ENCODE peak calls at places on chromosomes 1 and 21, in five cellular contexts. C is A549, N is stomach, G is spleen, Y is heart left ventricle. A is an unnamed sample.

GRCh38 chr1:205677152-205677551 is 3.2 kb downstream of the SLC45A3 start:
- DNase-seq in Y (no peak), G (no peak), C (no peak), N (no peak), A (no peak)

GRCh38 chr1:89611721-89612120 is 21.2 kb upstream of the LRRC8C start:
- DNase-seq in C (no peak), G (no peak), N (no peak), Y (no peak), A (no peak)

GRCh38 chr1:58584082-58584895 is 7.2 kb upstream of the TACSTD2 start:
- DNase-seq in N (peak; percentile 45), Y (peak; percentile 67), G (no peak), C (peak; percentile 29), A (peak; percentile 73)

GRCh38 chr1:56378376-56379070 is 200.8 kb downstream of the PLPP3 start:
- DNase-seq in N (no peak), Y (no peak), G (no peak), C (no peak), A (peak; percentile 26)

GRCh38 chr1:25647106-25647505 is 30.5 kb downstream of the MAN1C1 start:
- DNase-seq in G (no peak), C (no peak), Y (no peak), N (no peak), A (no peak)

GRCh38 chr1:54229281-54229891 is 29.4 kb downstream of the MRPL37 start:
- DNase-seq in Y (no peak), N (no peak), G (peak; percentile 63), C (no peak), A (no peak)

GRCh38 chr1:202160377-202160940 is at the start of gene PTPN7:
- DNase-seq in C (no peak), Y (peak; percentile 81), G (peak; percentile 96), N (peak; percentile 39), A (no peak)

GRCh38 chr1:221751267-221751887 is 9.5 kb upstream of the DUSP10 start:
- DNase-seq in C (no peak), N (no peak), Y (no peak), G (no peak), A (no peak)

GRCh38 chr1:216430744-216431143 is 7.5 kb upstream of the USH2A start:
- DNase-seq in Y (no peak), C (no peak), N (no peak), G (no peak), A (no peak)

GRCh38 chr1:209590405-209590804 is 6.9 kb downstream of the CAMK1G start:
- DNase-seq in Y (no peak), G (no peak), C (no peak), N (no peak), A (no peak)

GRCh38 chr1:109482796-109483638 is 688 bp upstream of the ATXN7L2 start:
- DNase-seq in G (peak; percentile 91), C (no peak), N (no peak), Y (peak; percentile 73), A (no peak)

GRCh38 chr1:231774719-231775322 is 148.2 kb downstream of the DISC1 start:
- DNase-seq in G (no peak), C (no peak), N (no peak), Y (no peak), A (no peak)

GRCh38 chr1:228935855-228936727 is 200.8 kb downstream of the RHOU start:
- DNase-seq in Y (no peak), G (no peak), C (no peak), N (no peak), A (no peak)

GRCh38 chr1:26536521-26536920 is 7.0 kb downstream of the RPS6KA1 start:
- DNase-seq in N (no peak), Y (no peak), G (no peak), C (no peak), A (no peak)

GRCh38 chr1:103461171-103462105 is 64.1 kb upstream of the RNPC3 start:
- DNase-seq in G (no peak), Y (no peak), N (no peak), C (peak; percentile 4), A (no peak)

GRCh38 chr1:64320899-64321624 is 117.6 kb downstream of the UBE2U start:
- DNase-seq in Y (no peak), G (no peak), N (no peak), C (no peak), A (no peak)

GRCh38 chr21:28893687-28894086 is 99.0 kb downstream of the LTN1 start:
- DNase-seq in G (no peak), N (no peak), C (no peak), Y (no peak), A (no peak)

GRCh38 chr1:159015440-159015909 is 5.8 kb downstream of the IFI16 start:
- DNase-seq in N (peak; percentile 47), G (peak; percentile 85), C (no peak), Y (no peak), A (peak; percentile 13)

GRCh38 chr1:166165661-166166399 is 971 bp downstream of the FAM78B start:
- DNase-seq in C (no peak), N (no peak), Y (no peak), G (peak; percentile 76), A (peak; percentile 6)

GRCh38 chr1:205750683-205751651 is 985 bp upstream of the NUCKS1 start:
- DNase-seq in Y (no peak), C (no peak), G (no peak), N (no peak), A (no peak)

GRCh38 chr1:112317556-112317955 is 78.5 kb upstream of the CTTNBP2NL start:
- DNase-seq in N (no peak), Y (no peak), G (no peak), C (no peak), A (peak; percentile 19)

GRCh38 chr1:234212764-234213406 is 160.4 kb upstream of the COA6 start:
- DNase-seq in N (no peak), Y (no peak), C (peak; percentile 42), G (no peak), A (no peak)

GRCh38 chr1:111204211-111204883 is 3.9 kb upstream of the DENND2D start:
- DNase-seq in Y (peak; percentile 84), N (peak; percentile 83), G (peak; percentile 98), C (no peak), A (peak; percentile 55)

GRCh38 chr1:223748773-223749733 is 36.7 kb downstream of the CAPN2 start:
- DNase-seq in N (peak; percentile 78), G (peak; percentile 94), C (peak; percentile 67), Y (peak; percentile 86), A (peak; percentile 57)

GRCh38 chr21:44526096-44526997 is 13.6 kb downstream of the KRTAP10-1 start:
- DNase-seq in Y (peak; percentile 33), N (no peak), G (no peak), C (no peak), A (no peak)
- H3K9me3 ChIP-seq in Y (no peaks in the 10 kb centered on the region), N (no peaks in the 10 kb centered on the region), G (no peaks in the 10 kb centered on the region), C (no peaks in the 10 kb centered on the region), A (no peaks in the 10 kb centered on the region)

DNA sequence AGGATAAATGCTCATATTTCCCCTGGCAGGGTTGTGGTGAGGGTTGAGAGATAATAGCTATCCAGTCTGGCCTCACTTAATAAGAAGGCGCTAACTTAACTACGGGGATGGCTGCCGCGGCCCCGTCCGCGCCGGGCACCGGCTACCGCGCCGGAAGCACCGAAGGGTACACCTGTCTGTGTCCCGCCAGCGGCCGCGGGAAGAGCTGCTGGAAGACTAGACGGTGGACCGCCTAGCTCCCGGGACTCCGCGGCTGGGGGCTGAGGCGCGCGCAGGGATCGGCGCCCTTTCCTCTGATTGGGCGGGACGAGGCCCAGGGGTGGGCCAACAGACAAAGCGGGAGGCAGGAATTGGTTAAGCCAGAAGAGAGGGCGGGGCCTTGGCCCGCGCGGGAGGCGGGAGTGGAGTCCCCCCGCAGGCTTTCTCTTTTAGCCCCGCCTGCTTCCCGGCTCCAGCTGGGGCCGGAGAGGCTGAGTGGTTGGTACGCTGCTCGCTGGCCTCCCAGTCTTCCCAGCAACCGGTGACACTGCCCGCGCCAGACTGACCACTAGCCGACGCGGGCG is at the start of gene ZNF672:
- DNase-seq in Y (peak; percentile 99), N (peak; percentile 99), G (peak; percentile 99), C (peak; percentile 90), A (peak; percentile 97)
- H3K4me3 ChIP-seq in Y (peak within 1 kb of the TSS; percentile 94), N (peak within 1 kb of the TSS; percentile 57), G (peak within 1 kb of the TSS; percentile 89), C (peak within 1 kb of the TSS; percentile 88), A (peak within 1 kb of the TSS; percentile 77)

GRCh38 chr1:33332357-33332789 is 11.5 kb upstream of the A3GALT2 start:
- DNase-seq in Y (no peak), N (no peak), G (no peak), C (no peak), A (no peak)

GRCh38 chr1:33332881-33333280 is 12.0 kb upstream of the A3GALT2 start:
- DNase-seq in G (peak; percentile 20), Y (no peak), N (no peak), C (no peak), A (no peak)

GRCh38 chr1:33331444-33332356 is 10.8 kb upstream of the A3GALT2 start:
- DNase-seq in Y (no peak), G (peak; percentile 68), N (no peak), C (no peak), A (no peak)

GRCh38 chr1:33335020-33335419 is 14.1 kb upstream of the A3GALT2 start:
- DNase-seq in Y (no peak), C (no peak), N (no peak), G (peak; percentile 71), A (no peak)

GRCh38 chr1:33334081-33334552 is 13.2 kb upstream of the A3GALT2 start:
- DNase-seq in C (no peak), G (peak; percentile 77), Y (no peak), N (peak; percentile 51), A (no peak)
- TF ChIP-seq POLR2A in C (no peak), G (no peak), Y (no peak), N (no peak), A (no peak)

DNA sequence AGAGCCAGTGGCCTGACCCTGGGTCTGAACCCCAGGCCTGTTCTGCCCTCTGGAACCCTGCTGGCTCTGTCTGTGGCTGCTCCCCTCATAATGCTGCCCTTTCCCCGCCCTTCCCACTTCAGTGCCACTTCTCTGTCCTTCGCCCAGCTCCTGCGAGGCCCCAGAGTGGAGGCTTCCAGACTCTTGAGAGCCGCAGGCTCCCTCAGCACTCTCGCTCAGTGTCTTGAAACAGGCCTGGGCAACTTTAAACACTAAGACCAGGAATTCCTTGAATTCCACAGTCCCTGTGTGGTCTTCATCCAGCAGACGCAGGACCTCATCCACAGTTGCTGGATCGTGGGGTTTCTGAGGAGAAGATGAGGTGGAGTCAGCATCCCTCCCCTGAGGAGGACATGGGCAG is 3.5 kb downstream of the CRNN start:
- DNase-seq in Y (no peak), G (no peak), C (no peak), N (no peak), A (no peak)
- H3K9me3 ChIP-seq in Y (no peaks in the 10 kb centered on the region), G (no peaks in the 10 kb centered on the region), C (no peaks in the 10 kb centered on the region), N (no peaks in the 10 kb centered on the region), A (no peaks in the 10 kb centered on the region)

GRCh38 chr1:87956072-87956471 is 627.4 kb downstream of the LMO4 start:
- DNase-seq in N (no peak), Y (peak; percentile 49), G (no peak), C (peak; percentile 37), A (no peak)
- H3K4me3 ChIP-seq in N (no peak overlapping the region), Y (no peak overlapping the region), G (no peak overlapping the region), C (no peak overlapping the region), A (no peak overlapping the region)

GRCh38 chr21:25582888-25583287 is 24.4 kb downstream of the MRPL39 start:
- DNase-seq in Y (no peak), N (no peak), G (no peak), C (no peak), A (no peak)

GRCh38 chr21:25586242-25586805 is 21.0 kb downstream of the MRPL39 start:
- DNase-seq in Y (no peak), G (no peak), N (no peak), C (no peak), A (no peak)

GRCh38 chr21:25582164-25582563 is 25.1 kb downstream of the MRPL39 start:
- DNase-seq in C (no peak), Y (no peak), N (no peak), G (no peak), A (no peak)

GRCh38 chr21:25583370-25584133 is 23.7 kb downstream of the MRPL39 start:
- DNase-seq in Y (no peak), N (no peak), C (no peak), G (no peak), A (no peak)

GRCh38 chr21:25584833-25585232 is 22.4 kb downstream of the MRPL39 start:
- DNase-seq in Y (no peak), G (no peak), N (no peak), C (no peak), A (no peak)
- TF ChIP-seq POLR2A in Y (no peak), G (no peak), N (no peak), C (no peak), A (no peak)